ENCODE peak calls at places on chromosomes 7 and 10, in seven cellular contexts. L is activated CD8-positive, alpha-beta T cell treated with anti-CD3 and anti-CD28 coated beads for 36 hours; V is mesothelial cell of epicardium; W is fibroblast of the aortic adventitia; C is endothelial cell; K is testis; T is astrocyte of the spinal cord. B is an unnamed sample.

GRCh38 chr10:132502544-132503300 is 34.9 kb upstream of the INPP5A start:
- DNase-seq in L (no peak), W (no peak), T (no peak), C (no peak), V (no peak), K (no peak), B (no peak)

GRCh38 chr10:24793648-24794379 is 70.1 kb upstream of the ARHGAP21 start:
- DNase-seq in W (peak; percentile 17), K (no peak), L (no peak), V (no peak), T (peak; percentile 15), C (no peak), B (no peak)

GRCh38 chr7:42981595-42981994 is 49.4 kb downstream of the MRPL32 start:
- DNase-seq in V (no peak), C (no peak), T (no peak), K (no peak), W (no peak), L (no peak), B (no peak)

GRCh38 chr10:125133706-125134482 is 26.5 kb downstream of the CTBP2 start:
- DNase-seq in T (no peak), L (no peak), K (no peak), C (no peak), W (no peak), V (no peak), B (no peak)

GRCh38 chr7:55420535-55420934 is 55.4 kb downstream of the LANCL2 start:
- DNase-seq in C (no peak), K (no peak), V (no peak), W (no peak), L (no peak), T (no peak), B (no peak)

GRCh38 chr10:132165416-132165980 is 21.2 kb upstream of the DPYSL4 start:
- DNase-seq in K (no peak), L (no peak), W (no peak), V (no peak), C (no peak), T (no peak), B (no peak)

GRCh38 chr10:106571216-106571954 is 593.1 kb downstream of the SORCS1 start:
- DNase-seq in C (peak; percentile 11), L (no peak), V (no peak), W (peak; percentile 52), T (peak; percentile 64), K (no peak), B (no peak)

GRCh38 chr7:75727881-75728592 is 10.7 kb downstream of the HIP1 start:
- DNase-seq in K (no peak), W (peak; percentile 13), T (peak; percentile 78), C (no peak), L (peak; percentile 53), V (no peak), B (no peak)

GRCh38 chr10:87552248-87552914 is 47.7 kb downstream of the MINPP1 start:
- DNase-seq in C (no peak), L (no peak), V (no peak), W (no peak), T (no peak), K (no peak), B (no peak)

GRCh38 chr10:63227207-63227895 is 94.2 kb downstream of the NRBF2 start:
- DNase-seq in K (no peak), C (no peak), V (no peak), W (no peak), L (no peak), T (no peak), B (no peak)

GRCh38 chr10:109773288-109773687 is 150.0 kb downstream of the XPNPEP1 start:
- DNase-seq in L (no peak), W (no peak), C (no peak), T (no peak), K (no peak), V (no peak), B (no peak)

GRCh38 chr10:49518982-49519578 is 19.8 kb downstream of the ERCC6 start:
- DNase-seq in V (no peak), C (peak; percentile 58), K (peak; percentile 46), W (peak; percentile 75), T (peak; percentile 52), L (peak; percentile 42), B (no peak)

GRCh38 chr10:80541144-80541750 is 3.5 kb downstream of the SH2D4B start:
- DNase-seq in T (no peak), V (no peak), C (no peak), W (no peak), K (no peak), L (no peak), B (no peak)

DNA sequence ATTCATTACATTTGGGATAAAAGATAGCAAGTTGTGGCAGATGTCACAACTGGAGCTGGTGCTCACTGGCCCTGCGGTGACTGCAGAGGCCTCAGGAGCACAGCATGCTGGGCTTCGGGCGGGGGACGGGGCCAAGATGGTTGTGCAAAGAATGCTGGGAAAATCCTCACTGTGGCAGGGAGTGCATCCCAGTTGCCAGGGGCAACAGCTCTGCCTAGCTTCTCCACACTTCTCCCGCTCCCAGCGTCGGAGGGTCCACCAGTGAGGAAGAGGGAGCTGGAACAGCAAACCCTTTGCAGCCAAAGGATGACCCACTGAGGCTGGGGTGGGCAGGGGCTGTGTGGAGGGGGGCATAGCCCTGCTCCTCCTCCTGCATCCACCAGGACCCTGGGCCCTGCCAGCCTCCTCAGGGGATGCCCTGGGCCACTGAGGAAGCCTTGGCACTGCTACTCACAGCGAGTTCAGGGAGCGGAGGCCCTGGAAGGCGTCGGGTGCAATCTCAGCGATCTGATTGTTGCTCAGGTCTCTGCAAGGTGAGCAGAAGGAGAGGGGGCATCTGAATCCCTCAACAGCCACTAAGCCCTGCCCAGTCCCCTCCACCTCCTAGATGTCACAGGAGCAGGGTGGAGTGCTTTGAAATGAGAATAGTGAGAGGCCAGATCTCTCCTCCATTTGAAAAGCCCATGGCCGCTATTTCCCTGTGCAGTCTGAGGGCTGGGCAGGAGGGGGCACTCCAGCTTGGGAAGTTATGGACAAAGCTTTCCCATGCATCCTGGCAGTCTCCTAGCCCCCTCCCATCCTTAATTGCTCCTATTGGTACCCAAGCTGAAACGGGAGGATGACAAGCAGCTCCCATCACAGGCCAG is 126.5 kb downstream of the SLIT1 start:
- DNase-seq in L (no peak), C (peak; percentile 26), W (no peak), V (no peak), T (no peak), K (no peak), B (no peak)
- TF ChIP-seq CTCF in L (no peak), C (no peak), W (no peak), V (no peak), T (peak; percentile 17), K (no peak), B (no peak)

GRCh38 chr10:119817991-119818888 is 54.4 kb downstream of the MCMBP start:
- DNase-seq in L (no peak), T (peak; percentile 62), W (peak; percentile 50), V (peak; percentile 92), C (peak; percentile 94), K (peak; percentile 87), B (no peak)
- TF ChIP-seq CTCF in L (no peak), T (peak; percentile 7), W (no peak), V (peak; percentile 48), C (peak; percentile 58), K (no peak), B (no peak)

GRCh38 chr7:116436305-116436826 is 63.2 kb upstream of the CAV2 start:
- DNase-seq in V (no peak), C (no peak), K (no peak), W (no peak), T (no peak), L (no peak), B (no peak)

GRCh38 chr7:116441534-116441933 is 58.0 kb upstream of the CAV2 start:
- DNase-seq in V (no peak), L (no peak), K (no peak), C (no peak), T (no peak), W (peak; percentile 73), B (no peak)

GRCh38 chr7:116439005-116439404 is 60.5 kb upstream of the CAV2 start:
- DNase-seq in C (no peak), W (no peak), K (no peak), V (no peak), T (no peak), L (no peak), B (no peak)

GRCh38 chr7:116439856-116440549 is 59.5 kb upstream of the CAV2 start:
- DNase-seq in L (no peak), V (no peak), K (no peak), T (no peak), C (no peak), W (peak; percentile 78), B (no peak)

DNA sequence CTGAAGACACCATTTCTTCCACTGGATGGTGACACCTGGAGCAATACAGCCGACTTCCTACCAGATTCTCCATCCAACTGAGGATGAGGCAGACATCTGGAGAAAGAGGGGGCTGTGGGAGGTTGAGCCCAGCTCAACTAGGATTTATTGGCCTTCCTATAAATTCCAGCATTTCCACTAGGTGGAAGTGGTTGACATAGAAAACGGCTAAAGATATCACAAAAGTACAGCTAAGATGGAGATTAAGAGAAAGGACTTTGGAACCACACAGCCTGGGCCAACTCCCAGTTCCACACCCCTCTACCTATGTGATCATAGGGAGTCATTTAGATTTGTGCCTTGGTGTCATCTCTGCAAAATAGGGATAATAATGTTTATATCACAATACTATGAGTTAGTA is 61.3 kb upstream of the CAV2 start:
- DNase-seq in V (no peak), T (peak; percentile 29), C (no peak), W (peak; percentile 63), L (no peak), K (no peak), B (no peak)
- TF ChIP-seq CTCF in V (no peak), T (no peak), C (no peak), W (peak; percentile 38), L (no peak), K (no peak), B (no peak)

GRCh38 chr10:119306964-119307363 is 99.6 kb downstream of the GRK5 start:
- DNase-seq in T (no peak), C (no peak), K (no peak), V (no peak), W (no peak), L (no peak), B (no peak)

GRCh38 chr10:119304541-119304940 is 97.2 kb downstream of the GRK5 start:
- DNase-seq in T (no peak), L (no peak), V (no peak), W (no peak), K (no peak), C (no peak), B (no peak)

GRCh38 chr10:119308089-119308488 is 100.7 kb downstream of the GRK5 start:
- DNase-seq in K (no peak), C (no peak), V (no peak), W (no peak), T (no peak), L (no peak), B (no peak)

GRCh38 chr10:119305860-119306513 is 98.6 kb downstream of the GRK5 start:
- DNase-seq in L (peak; percentile 96), K (no peak), V (no peak), T (peak; percentile 97), C (no peak), W (peak; percentile 97), B (peak; percentile 77)

GRCh38 chr10:119306514-119306951 is 99.2 kb downstream of the GRK5 start:
- DNase-seq in T (no peak), W (no peak), C (no peak), L (peak; percentile 87), K (no peak), V (no peak), B (peak; percentile 73)
- TF ChIP-seq CTCF in T (peak; percentile 42), W (peak; percentile 18), C (no peak), L (peak; percentile 66), K (no peak), V (no peak), B (no peak)